ENCODE peak calls at places on chromosomes 7 and 10, in six cellular contexts. X is B cell, O is NB4, U is A549, L is type B pancreatic cell, B is fibroblast of lung. G is an unnamed sample.

GRCh38 chr10:108797573-108797972 is 1125.7 kb downstream of the XPNPEP1 start:
- DNase-seq in O (no peak), B (no peak), U (no peak), X (no peak), L (no peak), G (no peak)

GRCh38 chr10:128854965-128855364 is 612.1 kb upstream of the MGMT start:
- DNase-seq in U (no peak), X (no peak), B (peak; percentile 52), O (no peak), L (no peak), G (no peak)

GRCh38 chr7:124679826-124680225 is 85.8 kb downstream of the GPR37 start:
- DNase-seq in U (no peak), X (no peak), L (no peak), O (no peak), B (no peak), G (no peak)

GRCh38 chr10:124106241-124106905 is 13.0 kb upstream of the CHST15 start:
- DNase-seq in B (peak; percentile 85), X (peak; percentile 54), U (peak; percentile 44), L (no peak), O (no peak), G (peak; percentile 52)

GRCh38 chr10:125928928-125929585 is 32.7 kb downstream of the FANK1 start:
- DNase-seq in B (no peak), O (no peak), L (no peak), X (no peak), U (no peak), G (no peak)

GRCh38 chr10:16854623-16855022 is 37.4 kb upstream of the RSU1 start:
- DNase-seq in B (peak; percentile 61), O (no peak), X (no peak), U (no peak), L (no peak), G (no peak)

GRCh38 chr10:100370976-100371706 is 24.1 kb downstream of the SCD start:
- DNase-seq in X (no peak), L (peak; percentile 76), U (peak; percentile 86), B (peak; percentile 94), O (peak; percentile 74), G (no peak)

GRCh38 chr7:726084-726853 is at the start of gene DNAAF5:
- DNase-seq in X (peak; percentile 86), O (peak; percentile 93), L (peak; percentile 88), U (peak; percentile 81), B (peak; percentile 83), G (peak; percentile 54)

GRCh38 chr7:38020134-38020533 is 99.7 kb downstream of the EPDR1 start:
- DNase-seq in O (no peak), U (no peak), B (peak; percentile 78), L (no peak), X (no peak), G (no peak)

GRCh38 chr10:32169556-32169955 is 113.3 kb upstream of the KIF5B start:
- DNase-seq in X (no peak), U (no peak), B (no peak), O (no peak), L (no peak), G (no peak)

GRCh38 chr10:3393958-3394357 is 221.4 kb upstream of the PITRM1 start:
- DNase-seq in U (no peak), O (no peak), L (no peak), X (no peak), B (peak; percentile 28), G (no peak)

GRCh38 chr7:139758388-139758787 is 19.4 kb downstream of the HIPK2 start:
- DNase-seq in O (no peak), B (no peak), X (no peak), L (no peak), U (no peak), G (no peak)

GRCh38 chr7:80385512-80385911 is 126.4 kb downstream of the GNAT3 start:
- DNase-seq in L (no peak), X (no peak), B (no peak), U (no peak), O (no peak), G (no peak)

GRCh38 chr10:102596506-102596971 is 47.7 kb upstream of the TRIM8 start:
- DNase-seq in X (no peak), B (peak; percentile 54), O (peak; percentile 77), U (peak; percentile 75), L (no peak), G (no peak)

GRCh38 chr10:90181251-90181691 is 479.9 kb downstream of the KIF20B start:
- DNase-seq in U (no peak), X (no peak), L (no peak), B (peak; percentile 95), O (no peak), G (no peak)

GRCh38 chr10:76017026-76017732 is 585.8 kb downstream of the LRMDA start:
- DNase-seq in B (peak; percentile 17), U (no peak), X (no peak), O (no peak), L (no peak), G (no peak)

GRCh38 chr7:112510032-112510742 is 29.4 kb downstream of the LSMEM1 start:
- DNase-seq in U (no peak), O (peak; percentile 66), X (no peak), L (no peak), B (peak; percentile 87), G (no peak)

GRCh38 chr10:93059975-93060886 is at the start of gene CYP26C1:
- DNase-seq in O (no peak), U (no peak), X (no peak), B (no peak), L (no peak), G (no peak)

GRCh38 chr7:159023216-159023615 is 121.5 kb downstream of the VIPR2 start:
- DNase-seq in B (no peak), U (no peak), L (no peak), O (no peak), X (no peak), G (no peak)

GRCh38 chr7:108012499-108013430 is 9.8 kb upstream of the LAMB1 start:
- DNase-seq in X (no peak), O (peak; percentile 26), L (no peak), U (peak; percentile 54), B (peak; percentile 78), G (no peak)

GRCh38 chr7:99254390-99254789 is 18.2 kb upstream of the MYH16 start:
- DNase-seq in O (no peak), B (no peak), U (no peak), X (no peak), L (no peak), G (no peak)

GRCh38 chr7:1282679-1283078 is 50.0 kb downstream of the UNCX start:
- DNase-seq in O (no peak), X (no peak), B (no peak), L (no peak), U (no peak), G (no peak)

GRCh38 chr7:7129381-7129780 is 53.0 kb upstream of the C1GALT1 start:
- DNase-seq in B (no peak), X (no peak), U (no peak), O (no peak), L (no peak), G (no peak)

GRCh38 chr7:99270702-99271101 is 1.9 kb upstream of the MYH16 start:
- DNase-seq in L (no peak), O (no peak), U (no peak), X (no peak), B (no peak), G (no peak)

GRCh38 chr7:1533255-1533568 is 2.7 kb downstream of the MAFK start:
- DNase-seq in O (no peak), X (no peak), U (no peak), L (no peak), B (no peak), G (no peak)

GRCh38 chr10:122279725-122280141 is 8.6 kb downstream of the BTBD16 start:
- DNase-seq in O (peak; percentile 48), X (no peak), U (peak; percentile 24), B (peak; percentile 21), L (no peak), G (no peak)

GRCh38 chr10:34252111-34252510 is 563.0 kb downstream of the PARD3 start:
- DNase-seq in O (no peak), U (peak; percentile 16), X (no peak), L (no peak), B (peak; percentile 23), G (no peak)

GRCh38 chr10:52769966-52770365 is 2.6 kb downstream of the MBL2 start:
- DNase-seq in O (no peak), X (no peak), U (no peak), B (no peak), L (no peak), G (no peak)

GRCh38 chr7:103613655-103614642 is 167.9 kb upstream of the SLC26A5 start:
- DNase-seq in U (no peak), B (no peak), X (no peak), L (no peak), O (peak; percentile 9), G (no peak)
- TF ChIP-seq CTCF in U (peak; percentile 23), B (peak; percentile 42), X (no peak), L (peak; percentile 30), O (peak; percentile 24), G (peak; percentile 15)

DNA sequence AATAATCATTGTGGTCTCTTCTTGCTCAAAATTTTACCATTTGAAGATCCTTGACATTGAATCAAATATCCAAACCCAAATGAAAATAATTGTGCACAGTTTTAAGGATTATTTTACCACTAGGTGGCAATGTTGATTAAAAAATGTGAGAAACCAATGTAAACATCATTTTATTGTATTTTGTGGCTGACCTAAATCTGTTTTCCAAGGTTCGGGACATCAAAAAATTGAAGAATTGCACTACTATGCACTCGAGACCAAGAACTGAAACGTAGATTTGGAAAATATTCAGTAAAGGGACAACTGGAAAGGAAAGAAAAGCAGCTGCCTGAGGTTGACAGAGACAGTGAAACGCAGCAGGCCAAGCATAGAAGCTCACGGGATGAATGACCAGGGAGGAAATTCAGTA is 259.3 kb downstream of the SNX13 start:
- DNase-seq in X (no peak), L (no peak), B (no peak), U (no peak), O (peak; percentile 48), G (no peak)
- TF ChIP-seq CTCF in X (peak; percentile 84), L (peak; percentile 73), B (peak; percentile 29), U (peak; percentile 82), O (no peak), G (no peak)

GRCh38 chr7:19117870-19118608 is 603 bp upstream of the TWIST1 start:
- DNase-seq in O (peak; percentile 32), B (no peak), L (no peak), X (no peak), U (no peak), G (no peak)
- TF ChIP-seq CTCF in O (no peak), B (no peak), L (no peak), X (no peak), U (no peak), G (peak; percentile 23)

GRCh38 chr7:154789404-154789803 is 213.5 kb downstream of the PAXIP1 start:
- DNase-seq in X (no peak), U (no peak), O (peak; percentile 15), B (no peak), L (no peak), G (no peak)
- TF ChIP-seq CTCF in X (no peak), U (peak; percentile 8), O (peak; percentile 27), B (no peak), L (peak; percentile 68), G (no peak)

GRCh38 chr7:142414915-142415314 is 157.1 kb upstream of the PRSS58 start:
- DNase-seq in U (no peak), L (no peak), X (no peak), O (no peak), B (no peak), G (no peak)

GRCh38 chr7:142418316-142418715 is 160.5 kb upstream of the PRSS58 start:
- DNase-seq in L (no peak), U (no peak), O (peak; percentile 54), X (no peak), B (no peak), G (no peak)

GRCh38 chr7:142425281-142425680 is 167.4 kb upstream of the PRSS58 start:
- DNase-seq in B (no peak), X (no peak), U (no peak), L (no peak), O (no peak), G (no peak)

GRCh38 chr7:142420554-142421362 is 162.9 kb upstream of the PRSS58 start:
- DNase-seq in L (no peak), B (peak; percentile 28), O (peak; percentile 60), X (no peak), U (peak; percentile 8), G (no peak)
- TF ChIP-seq CTCF in L (no peak), B (peak; percentile 63), O (peak; percentile 63), X (no peak), U (peak; percentile 13), G (peak; percentile 66)